ENCODE peak calls at places on chromosome 3, in six cellular contexts. F is transverse colon, C is ELF-1, E is AG10803, X is T-helper 17 cell, U is HFF-Myc. L is an unnamed sample.

GRCh38 chr3:66033241-66034138 is 5.2 kb downstream of the MAGI1 start:
- DNase-seq in F (no peak), C (no peak), E (peak; percentile 53), X (no peak), U (no peak), L (no peak)

GRCh38 chr3:151230644-151231043 is 27.6 kb upstream of the GPR171 start:
- DNase-seq in F (no peak), C (no peak), E (no peak), X (no peak), U (no peak), L (no peak)

GRCh38 chr3:172289583-172289982 is 158.7 kb downstream of the GHSR start:
- DNase-seq in F (peak; percentile 20), C (peak; percentile 22), E (no peak), X (no peak), U (no peak), L (peak; percentile 25)

GRCh38 chr3:64650096-64650622 is 37.6 kb downstream of the ADAMTS9 start:
- DNase-seq in F (no peak), C (no peak), E (no peak), X (no peak), U (no peak), L (peak; percentile 70)

GRCh38 chr3:112128843-112129727 is 4.0 kb downstream of the GCSAM start:
- DNase-seq in F (no peak), C (peak; percentile 81), E (peak; percentile 70), X (peak; percentile 41), U (no peak), L (no peak)

GRCh38 chr3:141769171-141769894 is 6.1 kb downstream of the GRK7 start:
- DNase-seq in F (no peak), C (peak; percentile 28), E (no peak), X (no peak), U (no peak), L (no peak)

GRCh38 chr3:33722626-33723370 is 4.7 kb upstream of the CLASP2 start:
- DNase-seq in F (no peak), C (no peak), E (peak; percentile 31), X (no peak), U (no peak), L (peak; percentile 21)

GRCh38 chr3:4752201-4753072 is 226.8 kb upstream of the BHLHE40 start:
- DNase-seq in F (peak; percentile 64), C (no peak), E (peak; percentile 71), X (no peak), U (no peak), L (peak; percentile 99)

GRCh38 chr3:191356586-191357439 is 26.5 kb upstream of the UTS2B start:
- DNase-seq in F (no peak), C (peak; percentile 24), E (peak; percentile 73), X (no peak), U (no peak), L (peak; percentile 84)

GRCh38 chr3:38579146-38579545 is 70.3 kb downstream of the SCN5A start:
- DNase-seq in F (no peak), C (peak; percentile 67), E (peak; percentile 16), X (no peak), U (peak; percentile 10), L (peak; percentile 2)

GRCh38 chr3:62203561-62203960 is 169.8 kb downstream of the FEZF2 start:
- DNase-seq in F (no peak), C (no peak), E (no peak), X (no peak), U (no peak), L (no peak)

GRCh38 chr3:14142567-14143270 is 17.9 kb downstream of the TMEM43 start:
- DNase-seq in F (no peak), C (no peak), E (no peak), X (peak; percentile 69), U (no peak), L (no peak)

GRCh38 chr3:125045965-125046364 is 9.8 kb downstream of the HEG1 start:
- DNase-seq in F (no peak), C (no peak), E (peak; percentile 81), X (no peak), U (no peak), L (peak; percentile 83)

GRCh38 chr3:10198761-10199688 is 34.3 kb downstream of the IRAK2 start:
- DNase-seq in F (peak; percentile 72), C (no peak), E (peak; percentile 46), X (peak; percentile 68), U (no peak), L (peak; percentile 97)

GRCh38 chr3:35383216-35383615 is 256.1 kb upstream of the ARPP21 start:
- DNase-seq in F (no peak), C (no peak), E (no peak), X (no peak), U (no peak), L (peak; percentile 70)

GRCh38 chr3:77042892-77043291 is 3.0 kb downstream of the ROBO2 start:
- DNase-seq in F (no peak), C (no peak), E (no peak), X (no peak), U (no peak), L (no peak)

GRCh38 chr3:116770815-116771450 is 61.4 kb downstream of the TUSC7 start:
- DNase-seq in F (peak; percentile 66), C (peak; percentile 84), E (peak; percentile 69), X (no peak), U (peak; percentile 71), L (peak; percentile 76)

GRCh38 chr3:71694358-71694999 is 30.7 kb downstream of the EIF4E3 start:
- DNase-seq in F (peak; percentile 51), C (no peak), E (peak; percentile 46), X (no peak), U (no peak), L (peak; percentile 58)

GRCh38 chr3:134852893-134853351 is 57.9 kb downstream of the EPHB1 start:
- DNase-seq in F (peak; percentile 16), C (no peak), E (no peak), X (no peak), U (no peak), L (no peak)

GRCh38 chr3:81643721-81644120 is 117.7 kb downstream of the GBE1 start:
- DNase-seq in F (peak; percentile 11), C (no peak), E (peak; percentile 16), X (no peak), U (peak; percentile 14), L (peak; percentile 14)

GRCh38 chr3:140636452-140637138 is 41.3 kb upstream of the TRIM42 start:
- DNase-seq in F (no peak), C (no peak), E (no peak), X (no peak), U (no peak), L (peak; percentile 56)

GRCh38 chr3:197367081-197367780 is 68.8 kb upstream of the DLG1 start:
- DNase-seq in F (no peak), C (no peak), E (peak; percentile 75), X (no peak), U (no peak), L (peak; percentile 42)

GRCh38 chr3:107524214-107525100 is 1.7 kb downstream of the BBX start:
- DNase-seq in F (peak; percentile 51), C (peak; percentile 67), E (peak; percentile 38), X (peak; percentile 58), U (no peak), L (peak; percentile 67)

L was measured in kidney tubule cell.